ENCODE peak calls at places on chromosomes 3 and 15, in five cellular contexts. One of them, this sample, is unnamed.

GRCh38 chr15:79849789-79850188 is 47.0 kb downstream of the MTHFS start:
- DNase-seq in stimulated activated CD4-positive, alpha-beta T cell treated with anti-CD3 and anti-CD28 coated beads, Interleukin-15, amount 100 ng/mL, for 48 hours: no peak
- DNase-seq in NT2/D1: peak
- DNase-seq in mammary epithelial cell: no peak
- DNase-seq in cardiac septum: no peak
- DNase-seq in this sample: peak

GRCh38 chr3:17030956-17031652 is 146.3 kb downstream of the PLCL2 start:
- DNase-seq in stimulated activated CD4-positive, alpha-beta T cell treated with anti-CD3 and anti-CD28 coated beads, Interleukin-15, amount 100 ng/mL, for 48 hours: no peak
- DNase-seq in NT2/D1: no peak
- DNase-seq in mammary epithelial cell: no peak
- DNase-seq in cardiac septum: no peak
- DNase-seq in this sample: no peak

GRCh38 chr15:64046347-64047153 is at the start of gene DAPK2:
- DNase-seq in mammary epithelial cell: peak
- DNase-seq in NT2/D1: peak
- DNase-seq in cardiac septum: peak
- DNase-seq in stimulated activated CD4-positive, alpha-beta T cell treated with anti-CD3 and anti-CD28 coated beads, Interleukin-15, amount 100 ng/mL, for 48 hours: peak
- DNase-seq in this sample: peak

GRCh38 chr3:4821975-4822374 is 157.3 kb upstream of the BHLHE40 start:
- DNase-seq in mammary epithelial cell: no peak
- DNase-seq in stimulated activated CD4-positive, alpha-beta T cell treated with anti-CD3 and anti-CD28 coated beads, Interleukin-15, amount 100 ng/mL, for 48 hours: peak
- DNase-seq in NT2/D1: no peak
- DNase-seq in cardiac septum: no peak
- DNase-seq in this sample: no peak

GRCh38 chr3:39474126-39474515 is 6.6 kb downstream of the MOBP start:
- DNase-seq in mammary epithelial cell: no peak
- DNase-seq in cardiac septum: no peak
- DNase-seq in NT2/D1: no peak
- DNase-seq in stimulated activated CD4-positive, alpha-beta T cell treated with anti-CD3 and anti-CD28 coated beads, Interleukin-15, amount 100 ng/mL, for 48 hours: no peak
- DNase-seq in this sample: no peak

GRCh38 chr3:156680243-156680930 is 6.0 kb downstream of the TIPARP start:
- DNase-seq in NT2/D1: no peak
- DNase-seq in mammary epithelial cell: no peak
- DNase-seq in stimulated activated CD4-positive, alpha-beta T cell treated with anti-CD3 and anti-CD28 coated beads, Interleukin-15, amount 100 ng/mL, for 48 hours: no peak
- DNase-seq in cardiac septum: no peak
- DNase-seq in this sample: no peak

GRCh38 chr3:124083990-124084389 is 92.1 kb upstream of the ROPN1 start:
- DNase-seq in cardiac septum: no peak
- DNase-seq in stimulated activated CD4-positive, alpha-beta T cell treated with anti-CD3 and anti-CD28 coated beads, Interleukin-15, amount 100 ng/mL, for 48 hours: no peak
- DNase-seq in mammary epithelial cell: no peak
- DNase-seq in NT2/D1: no peak
- DNase-seq in this sample: no peak

GRCh38 chr3:162978136-162978535 is 1481.5 kb downstream of the OTOL1 start:
- DNase-seq in stimulated activated CD4-positive, alpha-beta T cell treated with anti-CD3 and anti-CD28 coated beads, Interleukin-15, amount 100 ng/mL, for 48 hours: no peak
- DNase-seq in NT2/D1: no peak
- DNase-seq in mammary epithelial cell: no peak
- DNase-seq in cardiac septum: no peak
- DNase-seq in this sample: no peak

GRCh38 chr15:77528290-77528967 is 104.3 kb downstream of the LINGO1 start:
- DNase-seq in stimulated activated CD4-positive, alpha-beta T cell treated with anti-CD3 and anti-CD28 coated beads, Interleukin-15, amount 100 ng/mL, for 48 hours: no peak
- DNase-seq in cardiac septum: peak
- DNase-seq in NT2/D1: no peak
- DNase-seq in mammary epithelial cell: no peak
- DNase-seq in this sample: no peak

GRCh38 chr15:90191795-90192494 is 9.2 kb upstream of the SEMA4B start:
- DNase-seq in cardiac septum: peak
- DNase-seq in NT2/D1: no peak
- DNase-seq in mammary epithelial cell: peak
- DNase-seq in stimulated activated CD4-positive, alpha-beta T cell treated with anti-CD3 and anti-CD28 coated beads, Interleukin-15, amount 100 ng/mL, for 48 hours: no peak
- DNase-seq in this sample: peak

GRCh38 chr15:99895189-99895955 is 162.1 kb upstream of the LYSMD4 start:
- DNase-seq in cardiac septum: no peak
- DNase-seq in NT2/D1: no peak
- DNase-seq in stimulated activated CD4-positive, alpha-beta T cell treated with anti-CD3 and anti-CD28 coated beads, Interleukin-15, amount 100 ng/mL, for 48 hours: no peak
- DNase-seq in mammary epithelial cell: no peak
- DNase-seq in this sample: no peak

GRCh38 chr3:122940628-122941086 is 86.9 kb downstream of the SEMA5B start:
- DNase-seq in mammary epithelial cell: no peak
- DNase-seq in cardiac septum: no peak
- DNase-seq in stimulated activated CD4-positive, alpha-beta T cell treated with anti-CD3 and anti-CD28 coated beads, Interleukin-15, amount 100 ng/mL, for 48 hours: no peak
- DNase-seq in NT2/D1: no peak
- DNase-seq in this sample: no peak

GRCh38 chr3:174822320-174822719 is 36.8 kb upstream of the NAALADL2 start:
- DNase-seq in stimulated activated CD4-positive, alpha-beta T cell treated with anti-CD3 and anti-CD28 coated beads, Interleukin-15, amount 100 ng/mL, for 48 hours: no peak
- DNase-seq in NT2/D1: no peak
- DNase-seq in mammary epithelial cell: no peak
- DNase-seq in cardiac septum: no peak
- DNase-seq in this sample: no peak

GRCh38 chr3:126208182-126208581 is 27.8 kb upstream of the ALDH1L1 start:
- DNase-seq in mammary epithelial cell: no peak
- DNase-seq in NT2/D1: no peak
- DNase-seq in cardiac septum: no peak
- DNase-seq in stimulated activated CD4-positive, alpha-beta T cell treated with anti-CD3 and anti-CD28 coated beads, Interleukin-15, amount 100 ng/mL, for 48 hours: no peak
- DNase-seq in this sample: peak

GRCh38 chr3:150253622-150254021 is 154.5 kb upstream of the TSC22D2 start:
- DNase-seq in mammary epithelial cell: peak
- DNase-seq in stimulated activated CD4-positive, alpha-beta T cell treated with anti-CD3 and anti-CD28 coated beads, Interleukin-15, amount 100 ng/mL, for 48 hours: no peak
- DNase-seq in NT2/D1: no peak
- DNase-seq in cardiac septum: no peak
- DNase-seq in this sample: peak

GRCh38 chr15:75024102-75024636 is 779 bp downstream of the PPCDC start:
- DNase-seq in NT2/D1: no peak
- DNase-seq in cardiac septum: no peak
- DNase-seq in mammary epithelial cell: peak
- DNase-seq in stimulated activated CD4-positive, alpha-beta T cell treated with anti-CD3 and anti-CD28 coated beads, Interleukin-15, amount 100 ng/mL, for 48 hours: no peak
- DNase-seq in this sample: peak

GRCh38 chr3:105933871-105934270 is 65.1 kb upstream of the CBLB start:
- DNase-seq in mammary epithelial cell: no peak
- DNase-seq in stimulated activated CD4-positive, alpha-beta T cell treated with anti-CD3 and anti-CD28 coated beads, Interleukin-15, amount 100 ng/mL, for 48 hours: no peak
- DNase-seq in cardiac septum: no peak
- DNase-seq in NT2/D1: no peak
- DNase-seq in this sample: no peak

GRCh38 chr15:74326759-74327158 is 40.7 kb downstream of the CYP11A1 start:
- DNase-seq in NT2/D1: no peak
- DNase-seq in stimulated activated CD4-positive, alpha-beta T cell treated with anti-CD3 and anti-CD28 coated beads, Interleukin-15, amount 100 ng/mL, for 48 hours: no peak
- DNase-seq in mammary epithelial cell: no peak
- DNase-seq in cardiac septum: no peak
- DNase-seq in this sample: no peak

GRCh38 chr3:23501201-23501824 is 298.2 kb downstream of the UBE2E2 start:
- DNase-seq in mammary epithelial cell: peak
- DNase-seq in cardiac septum: no peak
- DNase-seq in NT2/D1: no peak
- DNase-seq in stimulated activated CD4-positive, alpha-beta T cell treated with anti-CD3 and anti-CD28 coated beads, Interleukin-15, amount 100 ng/mL, for 48 hours: no peak
- DNase-seq in this sample: no peak

GRCh38 chr15:48913141-48913540 is 35.2 kb downstream of the EID1 start:
- DNase-seq in stimulated activated CD4-positive, alpha-beta T cell treated with anti-CD3 and anti-CD28 coated beads, Interleukin-15, amount 100 ng/mL, for 48 hours: no peak
- DNase-seq in mammary epithelial cell: peak
- DNase-seq in NT2/D1: no peak
- DNase-seq in cardiac septum: no peak
- DNase-seq in this sample: peak

GRCh38 chr15:101384276-101384675 is 89.2 kb upstream of the SNRPA1 start:
- DNase-seq in cardiac septum: no peak
- DNase-seq in mammary epithelial cell: no peak
- DNase-seq in NT2/D1: no peak
- DNase-seq in stimulated activated CD4-positive, alpha-beta T cell treated with anti-CD3 and anti-CD28 coated beads, Interleukin-15, amount 100 ng/mL, for 48 hours: no peak
- DNase-seq in this sample: no peak

GRCh38 chr3:104933981-104934380 is 432.7 kb upstream of the ALCAM start:
- DNase-seq in stimulated activated CD4-positive, alpha-beta T cell treated with anti-CD3 and anti-CD28 coated beads, Interleukin-15, amount 100 ng/mL, for 48 hours: no peak
- DNase-seq in cardiac septum: no peak
- DNase-seq in NT2/D1: no peak
- DNase-seq in mammary epithelial cell: no peak
- DNase-seq in this sample: no peak

GRCh38 chr3:133448478-133449122 is 48.7 kb downstream of the BFSP2 start:
- DNase-seq in cardiac septum: no peak
- DNase-seq in NT2/D1: no peak
- DNase-seq in stimulated activated CD4-positive, alpha-beta T cell treated with anti-CD3 and anti-CD28 coated beads, Interleukin-15, amount 100 ng/mL, for 48 hours: peak
- DNase-seq in mammary epithelial cell: no peak
- DNase-seq in this sample: no peak

GRCh38 chr15:57462391-57462790 is 86.1 kb downstream of the CGNL1 start:
- DNase-seq in mammary epithelial cell: peak
- DNase-seq in cardiac septum: no peak
- DNase-seq in stimulated activated CD4-positive, alpha-beta T cell treated with anti-CD3 and anti-CD28 coated beads, Interleukin-15, amount 100 ng/mL, for 48 hours: no peak
- DNase-seq in NT2/D1: no peak
- DNase-seq in this sample: no peak

GRCh38 chr3:118811333-118811732 is 223.3 kb downstream of the IGSF11 start:
- DNase-seq in stimulated activated CD4-positive, alpha-beta T cell treated with anti-CD3 and anti-CD28 coated beads, Interleukin-15, amount 100 ng/mL, for 48 hours: no peak
- DNase-seq in cardiac septum: no peak
- DNase-seq in mammary epithelial cell: no peak
- DNase-seq in NT2/D1: no peak
- DNase-seq in this sample: no peak

This sample was measured in Daoy.